ENCODE peak calls at places on chromosome 3, in nine cellular contexts. G, Z, M, U, K, B, A, E and C are unnamed samples.

GRCh38 chr3:177553586-177553985 is 356.3 kb upstream of the TBL1XR1 start:
- DNase-seq in G (no peak), U (no peak), K (no peak), Z (no peak), B (no peak), E (no peak), A (no peak), M (peak), C (no peak)

GRCh38 chr3:129739613-129740012 is 133.1 kb upstream of the PLXND1 start:
- DNase-seq in G (no peak), E (no peak), K (no peak), Z (no peak), M (no peak), B (no peak), U (no peak), A (no peak), C (no peak)

GRCh38 chr3:178551916-178552321 is 15.7 kb downstream of the KCNMB2 start:
- DNase-seq in E (no peak), Z (peak), K (no peak), U (no peak), A (no peak), G (no peak), M (no peak), B (no peak), C (peak)

GRCh38 chr3:132029182-132029902 is 5.5 kb downstream of the CPNE4 start:
- DNase-seq in K (peak), M (peak), B (no peak), A (peak), G (peak), U (peak), Z (peak), E (peak), C (peak)

GRCh38 chr3:32557640-32558352 is 12.9 kb downstream of the DYNC1LI1 start:
- DNase-seq in A (no peak), G (no peak), E (no peak), Z (no peak), M (peak), U (no peak), K (no peak), B (no peak), C (no peak)

GRCh38 chr3:24506966-24507775 is 12.5 kb upstream of the THRB start:
- DNase-seq in E (no peak), A (no peak), M (no peak), U (no peak), G (no peak), K (no peak), B (no peak), Z (no peak), C (no peak)

GRCh38 chr3:173289072-173289471 is 108.5 kb upstream of the NLGN1 start:
- DNase-seq in U (no peak), Z (no peak), G (no peak), B (no peak), K (no peak), A (no peak), M (no peak), E (no peak), C (no peak)

GRCh38 chr3:133490468-133491351 is 82.8 kb upstream of the CDV3 start:
- DNase-seq in Z (no peak), G (no peak), U (no peak), K (peak), M (no peak), B (peak), A (no peak), E (no peak), C (no peak)

GRCh38 chr3:44359146-44359751 is 20.7 kb downstream of the TCAIM start:
- DNase-seq in M (no peak), E (no peak), K (no peak), Z (no peak), G (peak), A (no peak), B (no peak), U (no peak), C (no peak)

GRCh38 chr3:63351159-63352007 is 73.3 kb downstream of the SYNPR start:
- DNase-seq in G (no peak), K (peak), Z (peak), U (no peak), A (no peak), E (peak), M (peak), B (no peak), C (no peak)

GRCh38 chr3:72665103-72665502 is 183.1 kb downstream of the SHQ1 start:
- DNase-seq in A (no peak), Z (no peak), B (no peak), E (no peak), M (no peak), K (no peak), G (no peak), U (no peak), C (no peak)

GRCh38 chr3:30286811-30287210 is 319.6 kb upstream of the TGFBR2 start:
- DNase-seq in Z (peak), K (no peak), E (no peak), U (no peak), G (no peak), M (no peak), B (no peak), A (no peak), C (no peak)

GRCh38 chr3:14623569-14624051 is 28.0 kb upstream of the CCDC174 start:
- DNase-seq in G (no peak), M (no peak), B (no peak), E (no peak), K (no peak), Z (no peak), A (no peak), U (no peak), C (no peak)

GRCh38 chr3:115062412-115062956 is 84.6 kb downstream of the ZBTB20 start:
- DNase-seq in U (no peak), G (no peak), A (no peak), M (no peak), Z (peak), B (no peak), E (peak), K (no peak), C (no peak)

GRCh38 chr3:4524423-4524769 is 31.2 kb downstream of the ITPR1 start:
- DNase-seq in U (no peak), Z (peak), B (no peak), K (no peak), M (no peak), G (no peak), E (no peak), A (no peak), C (no peak)

GRCh38 chr3:10289785-10290355 is 2.9 kb downstream of the GHRL start:
- DNase-seq in E (no peak), U (no peak), Z (no peak), K (no peak), A (no peak), B (no peak), G (no peak), M (no peak), C (no peak)